ENCODE peak calls at places on chromosome 1, in six cellular contexts. One of them, this sample, is unnamed.
A peak's percentile ranks its signal among the peaks of the same experiment; 100 is the strongest.

GRCh38 chr1:9164537-9164910 is 35.6 kb upstream of the GPR157 start:
- DNase-seq in stomach: no peak
- DNase-seq in heart right ventricle: no peak
- DNase-seq in H54: no peak
- DNase-seq in NCI-H774: no peak
- DNase-seq in HS-27A: no peak
- DNase-seq in this sample: no peak

GRCh38 chr1:28926629-28927441 is 12.5 kb downstream of the EPB41 start:
- DNase-seq in stomach: no peak
- DNase-seq in heart right ventricle: no peak
- DNase-seq in H54: no peak
- DNase-seq in NCI-H774: peak; percentile 4
- DNase-seq in HS-27A: no peak
- DNase-seq in this sample: no peak

GRCh38 chr1:212452323-212453155 is 19.8 kb downstream of the NENF start:
- DNase-seq in stomach: no peak
- DNase-seq in heart right ventricle: peak; percentile 58
- DNase-seq in H54: no peak
- DNase-seq in NCI-H774: no peak
- DNase-seq in HS-27A: no peak
- DNase-seq in this sample: no peak

GRCh38 chr1:87335175-87335992 is 6.7 kb downstream of the LMO4 start:
- DNase-seq in stomach: peak; percentile 76
- DNase-seq in heart right ventricle: peak; percentile 80
- DNase-seq in H54: peak; percentile 67
- DNase-seq in NCI-H774: peak; percentile 58
- DNase-seq in HS-27A: no peak
- DNase-seq in this sample: peak; percentile 25

GRCh38 chr1:2112280-2112701 is 62.1 kb downstream of the PRKCZ start:
- DNase-seq in stomach: no peak
- DNase-seq in heart right ventricle: peak; percentile 8
- DNase-seq in H54: no peak
- DNase-seq in NCI-H774: no peak
- DNase-seq in HS-27A: no peak
- DNase-seq in this sample: no peak

GRCh38 chr1:112544011-112544688 is 35.4 kb downstream of the WNT2B start:
- DNase-seq in stomach: no peak
- DNase-seq in heart right ventricle: no peak
- DNase-seq in H54: peak; percentile 33
- DNase-seq in NCI-H774: no peak
- DNase-seq in HS-27A: peak; percentile 84
- DNase-seq in this sample: peak; percentile 25

GRCh38 chr1:100362821-100363466 is 10.6 kb downstream of the CDC14A start:
- DNase-seq in stomach: no peak
- DNase-seq in heart right ventricle: no peak
- DNase-seq in H54: peak; percentile 23
- DNase-seq in NCI-H774: no peak
- DNase-seq in HS-27A: no peak
- DNase-seq in this sample: no peak

GRCh38 chr1:95197616-95198252 is 36.3 kb upstream of the RWDD3 start:
- DNase-seq in stomach: no peak
- DNase-seq in heart right ventricle: no peak
- DNase-seq in H54: peak; percentile 19
- DNase-seq in NCI-H774: no peak
- DNase-seq in HS-27A: peak; percentile 22
- DNase-seq in this sample: no peak

GRCh38 chr1:201792534-201793305 is 36.2 kb upstream of the IPO9 start:
- DNase-seq in stomach: peak; percentile 81
- DNase-seq in heart right ventricle: peak; percentile 56
- DNase-seq in H54: peak; percentile 68
- DNase-seq in NCI-H774: peak; percentile 81
- DNase-seq in HS-27A: peak; percentile 62
- DNase-seq in this sample: peak; percentile 86

GRCh38 chr1:68969430-68969829 is 472.5 kb upstream of the DEPDC1 start:
- DNase-seq in stomach: no peak
- DNase-seq in heart right ventricle: no peak
- DNase-seq in H54: no peak
- DNase-seq in NCI-H774: no peak
- DNase-seq in HS-27A: no peak
- DNase-seq in this sample: no peak

GRCh38 chr1:30272288-30273020 is 450.9 kb downstream of the MATN1 start:
- DNase-seq in stomach: no peak
- DNase-seq in heart right ventricle: no peak
- DNase-seq in H54: no peak
- DNase-seq in NCI-H774: no peak
- DNase-seq in HS-27A: no peak
- DNase-seq in this sample: no peak

GRCh38 chr1:110605901-110606783 is at the start of gene KCNA2:
- DNase-seq in stomach: peak; percentile 26
- DNase-seq in heart right ventricle: peak; percentile 61
- DNase-seq in H54: no peak
- DNase-seq in NCI-H774: no peak
- DNase-seq in HS-27A: no peak
- DNase-seq in this sample: no peak